ENCODE peak calls at places on chromosomes 5 and 9, in six cellular contexts. Q is HL-60, Z is esophagus muscularis mucosa, S is prostate gland, U is HepG2, X is H1. O is an unnamed sample.

GRCh38 chr5:73295447-73295846 is 122.5 kb downstream of the TMEM174 start:
- DNase-seq in Q (no peak), Z (no peak), S (no peak), U (no peak), X (no peak), O (no peak)

GRCh38 chr5:55344392-55344992 is 36.7 kb downstream of the MTREX start:
- DNase-seq in Q (peak; percentile 18), Z (no peak), S (peak; percentile 74), U (peak; percentile 52), X (peak; percentile 76), O (no peak)

GRCh38 chr5:37900692-37901091 is 60.9 kb upstream of the GDNF start:
- DNase-seq in Q (no peak), Z (no peak), S (no peak), U (peak; percentile 29), X (no peak), O (no peak)

GRCh38 chr9:119768266-119768665 is 399.0 kb upstream of the BRINP1 start:
- DNase-seq in Q (no peak), Z (no peak), S (no peak), U (no peak), X (no peak), O (no peak)

GRCh38 chr9:78972303-78973002 is 599.3 kb upstream of the TLE4 start:
- DNase-seq in Q (no peak), Z (no peak), S (no peak), U (no peak), X (no peak), O (no peak)

GRCh38 chr9:36039696-36040095 is 3.0 kb downstream of the RECK start:
- DNase-seq in Q (no peak), Z (no peak), S (no peak), U (no peak), X (no peak), O (no peak)

GRCh38 chr5:136615251-136615650 is 249.9 kb upstream of the TRPC7 start:
- DNase-seq in Q (no peak), Z (no peak), S (no peak), U (no peak), X (no peak), O (no peak)

GRCh38 chr9:9950813-9951212 is 662.0 kb downstream of the PTPRD start:
- DNase-seq in Q (no peak), Z (no peak), S (no peak), U (no peak), X (no peak), O (no peak)

GRCh38 chr9:135956798-135957166 is 4.4 kb downstream of the UBAC1 start:
- DNase-seq in Q (no peak), Z (no peak), S (no peak), U (no peak), X (no peak), O (no peak)

GRCh38 chr5:74127377-74128338 is 501.7 kb downstream of the ARHGEF28 start:
- DNase-seq in Q (no peak), Z (peak; percentile 70), S (peak; percentile 31), U (peak; percentile 4), X (no peak), O (no peak)

GRCh38 chr5:175181331-175181730 is 262.7 kb downstream of the DRD1 start:
- DNase-seq in Q (no peak), Z (no peak), S (no peak), U (no peak), X (no peak), O (no peak)

GRCh38 chr5:6745706-6746217 is 32.5 kb downstream of the TENT4A start:
- DNase-seq in Q (peak; percentile 39), Z (no peak), S (peak; percentile 37), U (peak; percentile 45), X (no peak), O (no peak)

GRCh38 chr9:4197548-4197947 is 102.3 kb downstream of the GLIS3 start:
- DNase-seq in Q (peak; percentile 20), Z (peak; percentile 62), S (no peak), U (peak; percentile 3), X (peak; percentile 49), O (no peak)

GRCh38 chr5:58451732-58452565 is 7.9 kb downstream of the PLK2 start:
- DNase-seq in Q (no peak), Z (no peak), S (no peak), U (no peak), X (no peak), O (no peak)

GRCh38 chr9:128917151-128917849 is 3.5 kb upstream of the PHYHD1 start:
- DNase-seq in Q (no peak), Z (peak; percentile 96), S (peak; percentile 89), U (peak; percentile 61), X (no peak), O (peak; percentile 90)

GRCh38 chr5:85017271-85017670 is 632.6 kb upstream of the EDIL3 start:
- DNase-seq in Q (no peak), Z (no peak), S (no peak), U (no peak), X (no peak), O (no peak)

GRCh38 chr9:120974921-120975320 is 48.3 kb upstream of the TRAF1 start:
- DNase-seq in Q (no peak), Z (peak; percentile 37), S (no peak), U (no peak), X (no peak), O (no peak)

GRCh38 chr5:83473344-83474169 is 2.0 kb downstream of the VCAN start:
- DNase-seq in Q (peak; percentile 38), Z (peak; percentile 98), S (peak; percentile 65), U (no peak), X (peak; percentile 96), O (peak; percentile 94)

GRCh38 chr5:171647043-171647899 is 138.3 kb upstream of the SMIM23 start:
- DNase-seq in Q (peak; percentile 12), Z (no peak), S (no peak), U (peak; percentile 21), X (no peak), O (no peak)

GRCh38 chr5:89315194-89315593 is 432.2 kb upstream of the MEF2C start:
- DNase-seq in Q (no peak), Z (no peak), S (peak; percentile 51), U (no peak), X (no peak), O (no peak)

GRCh38 chr9:133540336-133541025 is 6.0 kb downstream of the ADAMTSL2 start:
- DNase-seq in Q (peak; percentile 60), Z (no peak), S (no peak), U (no peak), X (peak; percentile 70), O (no peak)

GRCh38 chr9:87447547-87448432 is 49.9 kb upstream of the DAPK1 start:
- DNase-seq in Q (no peak), Z (no peak), S (no peak), U (no peak), X (no peak), O (no peak)

GRCh38 chr9:87446527-87446926 is 51.1 kb upstream of the DAPK1 start:
- DNase-seq in Q (no peak), Z (no peak), S (no peak), U (no peak), X (no peak), O (no peak)

GRCh38 chr9:87443006-87443405 is 54.7 kb upstream of the DAPK1 start:
- DNase-seq in Q (no peak), Z (no peak), S (no peak), U (no peak), X (no peak), O (no peak)

GRCh38 chr9:87443461-87443860 is 54.2 kb upstream of the DAPK1 start:
- DNase-seq in Q (no peak), Z (no peak), S (no peak), U (no peak), X (no peak), O (no peak)

DNA sequence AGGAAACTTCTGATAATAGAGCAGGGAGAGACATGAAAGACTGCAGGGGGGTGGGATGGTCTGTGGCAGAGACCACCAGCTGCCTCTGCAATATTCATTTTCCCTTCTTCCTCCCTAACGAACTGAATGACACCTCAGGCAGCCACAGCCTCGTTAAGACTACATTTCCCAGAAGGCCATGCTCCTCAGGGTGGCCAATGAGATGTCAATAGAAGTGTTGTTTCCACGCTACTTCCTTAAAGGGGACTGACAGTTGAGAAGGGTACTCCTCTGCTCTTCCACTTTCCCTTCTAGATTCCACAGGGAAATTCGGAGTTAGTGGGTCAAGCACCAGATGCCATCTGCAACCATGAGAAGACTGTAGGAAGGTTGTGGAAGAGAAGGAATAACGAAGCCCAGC is 52.0 kb upstream of the DAPK1 start:
- DNase-seq in Q (peak; percentile 33), Z (no peak), S (no peak), U (no peak), X (peak; percentile 63), O (no peak)
- H3K4me3 ChIP-seq in Q (no peak overlapping the region), Z (no peak overlapping the region), S (no peak overlapping the region), U (peak overlapping the region; percentile 23), X (no peak overlapping the region), O (no peak overlapping the region)

GRCh38 chr5:76709762-76710161 is 6.2 kb upstream of the F2R start:
- DNase-seq in Q (no peak), Z (no peak), S (no peak), U (no peak), X (no peak), O (no peak)
- TF ChIP-seq POLR2AphosphoS5 in Q (no peak), Z (no peak), S (no peak), U (no peak), X (no peak), O (no peak)

DNA sequence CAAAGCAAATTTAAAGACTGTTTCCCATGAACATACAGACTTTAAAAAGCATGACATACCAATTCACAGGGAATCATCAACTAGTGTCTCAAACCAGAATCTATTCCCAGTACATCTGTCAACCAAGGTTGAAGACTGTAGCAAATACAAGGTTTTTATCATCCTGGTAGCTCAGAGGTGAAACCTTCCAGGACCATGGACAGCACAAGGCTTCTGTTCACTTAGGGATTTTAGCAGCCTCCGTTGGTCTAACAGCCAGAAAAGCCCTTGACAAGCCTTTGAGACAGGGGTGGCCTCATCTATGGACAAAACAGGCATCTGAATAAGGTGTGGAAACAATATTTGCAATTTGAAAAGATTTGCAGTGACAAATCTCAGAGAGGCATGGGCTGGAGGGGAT is 119.0 kb downstream of the TRIM32 start:
- DNase-seq in Q (no peak), Z (no peak), S (no peak), U (no peak), X (peak; percentile 55), O (no peak)
- H3K4me3 ChIP-seq in Q (no peak overlapping the region), Z (no peak overlapping the region), S (no peak overlapping the region), U (no peak overlapping the region), X (no peak overlapping the region), O (no peak overlapping the region)

GRCh38 chr9:754150-754931 is 87.2 kb upstream of the DMRT1 start:
- DNase-seq in Q (no peak), Z (no peak), S (no peak), U (no peak), X (peak; percentile 27), O (peak; percentile 56)

GRCh38 chr9:750264-750967 is 91.1 kb upstream of the DMRT1 start:
- DNase-seq in Q (peak; percentile 44), Z (no peak), S (no peak), U (no peak), X (no peak), O (no peak)

GRCh38 chr9:751137-752051 is 90.1 kb upstream of the DMRT1 start:
- DNase-seq in Q (no peak), Z (no peak), S (no peak), U (no peak), X (no peak), O (no peak)

GRCh38 chr9:752681-753200 is 88.8 kb upstream of the DMRT1 start:
- DNase-seq in Q (no peak), Z (no peak), S (no peak), U (no peak), X (no peak), O (no peak)

DNA sequence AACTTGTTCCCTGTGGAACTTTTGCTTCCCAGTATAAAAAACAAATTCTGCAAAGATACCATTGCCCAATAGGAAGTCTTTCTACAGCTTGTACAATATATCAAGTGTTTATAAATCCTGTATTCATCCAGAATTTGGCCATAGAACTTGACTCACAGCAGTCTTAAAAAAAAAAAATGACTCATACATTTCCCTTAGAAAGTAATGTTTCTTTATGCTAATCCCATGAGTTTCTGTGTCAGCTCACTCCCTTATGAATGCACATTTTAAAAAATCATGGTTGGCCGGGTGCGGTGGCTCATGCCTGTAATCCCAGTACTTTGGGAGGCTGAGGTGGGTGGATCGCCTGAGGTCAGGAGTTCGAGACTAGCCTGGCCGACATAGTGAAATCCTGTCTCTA is 89.3 kb upstream of the DMRT1 start:
- DNase-seq in Q (no peak), Z (no peak), S (no peak), U (no peak), X (no peak), O (peak; percentile 60)
- TF ChIP-seq POLR2AphosphoS5 in Q (no peak), Z (no peak), S (no peak), U (no peak), X (no peak), O (no peak)

O was measured in suprapubic skin.